ENCODE peak calls at places on chromosome 21, in four cellular contexts. F is heart right ventricle, Z is choroid plexus epithelial cell, D is lower leg skin. S is an unnamed sample.

GRCh38 chr21:46457801-46458314 is 833 bp upstream of the DIP2A start:
- DNase-seq in Z (peak; percentile 70), D (peak; percentile 26), F (peak; percentile 34), S (no peak)

GRCh38 chr21:45592208-45592619 is 50.0 kb upstream of the SLC19A1 start:
- DNase-seq in D (no peak), F (no peak), Z (peak; percentile 20), S (no peak)

GRCh38 chr21:46210378-46211136 is 18.0 kb downstream of the LSS start:
- DNase-seq in D (no peak), Z (no peak), F (no peak), S (peak; percentile 16)

GRCh38 chr21:46022551-46023107 is 41.1 kb downstream of the COL6A1 start:
- DNase-seq in D (no peak), F (no peak), Z (no peak), S (no peak)

GRCh38 chr21:17730782-17731181 is 88.4 kb downstream of the C21orf91 start:
- DNase-seq in D (no peak), Z (peak; percentile 82), F (no peak), S (no peak)

GRCh38 chr21:7951854-7952519 is 2569.4 kb upstream of the TPTE start:
- DNase-seq in Z (no peak), D (no peak), F (no peak), S (no peak)

GRCh38 chr21:38267991-38268858 is 11.4 kb downstream of the KCNJ15 start:
- DNase-seq in Z (no peak), D (no peak), F (no peak), S (no peak)

GRCh38 chr21:16978309-16978895 is 534.4 kb upstream of the CXADR start:
- DNase-seq in D (no peak), Z (no peak), F (no peak), S (no peak)

GRCh38 chr21:43736224-43736883 is 17.4 kb downstream of the PDXK start:
- DNase-seq in D (no peak), F (no peak), Z (peak; percentile 17), S (no peak)

GRCh38 chr21:39715804-39716397 is 29.1 kb upstream of the IGSF5 start:
- DNase-seq in D (peak; percentile 38), Z (peak; percentile 64), F (peak; percentile 52), S (peak; percentile 44)

GRCh38 chr21:45287438-45288391 is at the start of gene POFUT2:
- DNase-seq in F (peak; percentile 97), Z (peak; percentile 96), D (peak; percentile 93), S (peak; percentile 87)

GRCh38 chr21:17537299-17537698 is 24.5 kb downstream of the CXADR start:
- DNase-seq in F (no peak), D (no peak), Z (peak; percentile 75), S (no peak)

GRCh38 chr21:45455321-45456013 is 50.5 kb downstream of the COL18A1 start:
- DNase-seq in D (no peak), Z (no peak), F (no peak), S (no peak)

GRCh38 chr21:38126677-38127271 is 130.0 kb upstream of the KCNJ15 start:
- DNase-seq in Z (peak; percentile 59), F (peak; percentile 26), D (no peak), S (peak; percentile 40)

GRCh38 chr21:45849651-45850050 is 131.9 kb upstream of the COL6A1 start:
- DNase-seq in Z (no peak), F (no peak), D (no peak), S (no peak)

GRCh38 chr21:23471877-23472276 is 2135.4 kb downstream of the MRPL39 start:
- DNase-seq in D (no peak), F (no peak), Z (no peak), S (no peak)

GRCh38 chr21:17441370-17441769 is 71.5 kb upstream of the CXADR start:
- DNase-seq in D (peak; percentile 75), Z (peak; percentile 78), F (no peak), S (no peak)

GRCh38 chr21:44726803-44727202 is 15.4 kb upstream of the TSPEAR start:
- DNase-seq in Z (no peak), F (no peak), D (no peak), S (no peak)

GRCh38 chr21:39867198-39867650 is at the start of gene PCP4:
- DNase-seq in Z (peak; percentile 41), F (peak; percentile 10), D (peak; percentile 20), S (peak; percentile 26)

GRCh38 chr21:46549650-46550049 is 55.2 kb downstream of the S100B start:
- DNase-seq in Z (no peak), D (peak; percentile 8), F (no peak), S (no peak)

GRCh38 chr21:29296452-29296851 is 2.3 kb upstream of the BACH1 start:
- DNase-seq in F (no peak), D (no peak), Z (no peak), S (no peak)

GRCh38 chr21:38443110-38443509 is 55.2 kb downstream of the ERG start:
- DNase-seq in Z (no peak), F (no peak), D (no peak), S (no peak)

GRCh38 chr21:35651166-35651565 is 409.2 kb downstream of the SETD4 start:
- DNase-seq in F (no peak), D (no peak), Z (no peak), S (no peak)

GRCh38 chr21:33026878-33027400 is 1.2 kb downstream of the OLIG2 start:
- DNase-seq in D (no peak), Z (no peak), F (no peak), S (no peak)

GRCh38 chr21:36079010-36079649 is 9.3 kb downstream of the CBR1 start:
- DNase-seq in F (no peak), D (no peak), Z (peak; percentile 32), S (no peak)

GRCh38 chr21:25733859-25734653 is 648 bp downstream of the ATP5PF start:
- DNase-seq in Z (peak; percentile 64), D (peak; percentile 20), F (peak; percentile 39), S (no peak)

GRCh38 chr21:17925900-17926299 is 106.7 kb upstream of the C21orf91 start:
- DNase-seq in D (no peak), Z (peak; percentile 68), F (peak; percentile 16), S (no peak)

GRCh38 chr21:28357743-28358142 is 634.9 kb downstream of the LTN1 start:
- DNase-seq in Z (peak; percentile 39), D (no peak), F (no peak), S (no peak)

GRCh38 chr21:34080693-34081092 is 7.3 kb downstream of the MRPS6 start:
- DNase-seq in F (no peak), D (no peak), Z (no peak), S (no peak)
- TF ChIP-seq CTCF in F (no peak), D (no peak), Z (no peak), S (no peak)

GRCh38 chr21:42049578-42050430 is 21.3 kb upstream of the UMODL1 start:
- DNase-seq in D (no peak), F (no peak), Z (no peak), S (no peak)
- TF ChIP-seq CTCF in D (no peak), F (no peak), Z (no peak), S (no peak)

DNA sequence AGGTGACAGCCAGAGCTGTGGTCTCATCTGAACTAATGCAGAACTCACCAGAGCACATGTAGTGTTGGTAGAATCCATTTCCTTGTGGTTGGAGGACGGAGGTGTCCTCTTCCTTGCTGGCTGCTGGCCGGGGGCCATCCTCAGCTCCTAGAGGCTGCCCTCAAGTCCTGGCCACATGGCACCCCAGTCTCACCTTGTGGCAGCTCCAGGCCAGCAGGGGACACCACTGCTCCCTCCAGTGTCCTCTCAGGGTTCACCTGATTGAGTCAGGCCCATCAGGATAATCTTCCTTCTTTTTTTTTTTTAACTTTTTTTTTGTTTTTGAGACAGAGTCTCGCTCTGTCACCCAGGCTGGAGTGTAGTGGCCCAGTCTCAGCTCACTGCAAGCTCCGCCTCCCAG is 2.9 kb downstream of the KCNE1 start:
- DNase-seq in D (no peak), Z (no peak), F (no peak), S (no peak)
- TF ChIP-seq CTCF in D (no peak), Z (peak; percentile 41), F (no peak), S (no peak)

GRCh38 chr21:41406340-41406739 is 19.7 kb upstream of the MX1 start:
- DNase-seq in Z (no peak), F (no peak), D (no peak), S (no peak)

GRCh38 chr21:41407541-41408460 is 18.2 kb upstream of the MX1 start:
- DNase-seq in Z (no peak), D (no peak), F (no peak), S (no peak)

GRCh38 chr21:41410361-41410760 is 15.7 kb upstream of the MX1 start:
- DNase-seq in Z (no peak), F (no peak), D (no peak), S (no peak)

GRCh38 chr21:41410767-41411448 is 15.1 kb upstream of the MX1 start:
- DNase-seq in Z (no peak), F (no peak), D (no peak), S (no peak)

DNA sequence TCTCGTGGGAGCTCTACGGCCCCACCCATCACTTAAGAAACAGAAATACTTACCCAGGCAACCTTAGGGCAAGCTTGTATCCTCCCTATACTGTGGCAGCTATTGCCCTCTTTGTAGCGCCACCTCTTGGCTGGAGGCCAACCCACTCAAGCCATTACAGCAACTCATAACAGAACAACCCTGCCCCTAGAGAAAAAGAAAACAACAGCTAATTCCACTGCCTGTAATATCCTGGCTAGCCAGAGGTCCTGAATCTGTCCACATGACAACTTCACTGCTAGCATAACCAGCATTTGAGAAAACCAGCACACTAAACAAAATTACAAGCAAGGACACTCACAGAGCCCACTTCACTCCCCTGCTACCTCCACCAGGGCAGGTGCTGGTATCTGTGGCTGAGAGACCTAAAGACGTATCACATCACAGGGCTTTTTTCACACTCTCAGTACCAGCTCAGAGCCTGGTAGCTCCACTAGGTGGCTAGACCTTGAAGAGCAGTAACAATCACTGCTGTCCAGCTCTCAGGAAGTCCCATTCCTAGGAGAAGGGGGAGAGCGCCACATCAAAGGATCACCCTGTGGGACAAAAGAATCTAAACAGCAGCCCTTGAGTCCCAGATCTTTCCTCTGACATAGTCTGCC is 14.5 kb upstream of the MX1 start:
- DNase-seq in F (no peak), Z (no peak), D (no peak), S (no peak)
- TF ChIP-seq CTCF in F (peak; percentile 28), Z (no peak), D (no peak), S (no peak)

GRCh38 chr21:37087188-37087587 is 14.1 kb downstream of the TTC3 start:
- DNase-seq in Z (peak; percentile 84), F (no peak), D (no peak), S (no peak)
- TF ChIP-seq CTCF in Z (peak; percentile 63), F (peak; percentile 43), D (no peak), S (no peak)

GRCh38 chr21:30468912-30469812 is 11.0 kb downstream of the KRTAP19-1 start:
- DNase-seq in D (no peak), Z (no peak), F (no peak), S (no peak)

DNA sequence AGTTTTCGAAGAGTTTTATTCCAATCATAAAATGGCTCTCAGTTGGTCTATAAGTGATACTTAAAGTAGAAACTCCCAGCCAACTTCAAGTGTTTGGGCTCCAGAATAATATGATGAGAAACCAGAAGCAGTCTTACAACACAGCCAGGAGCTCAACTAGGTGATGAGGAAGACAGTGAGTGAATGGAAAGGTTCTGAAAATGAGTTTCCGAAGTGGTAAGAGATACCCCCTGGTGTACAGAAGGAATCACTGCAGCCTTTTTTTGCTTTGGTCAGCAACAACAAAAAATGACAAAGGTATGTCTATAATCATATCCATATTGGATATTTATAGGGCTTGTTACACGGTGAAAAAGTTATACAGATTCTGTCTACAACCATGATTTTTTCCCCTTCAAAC is 16.5 kb downstream of the KRTAP19-1 start:
- DNase-seq in Z (peak; percentile 14), F (no peak), D (no peak), S (no peak)
- TF ChIP-seq CTCF in Z (peak; percentile 56), F (no peak), D (no peak), S (no peak)